ENCODE peak calls at places on chromosome 5, in eight cellular contexts. P is kidney, K is ascending aorta, E is GM06990, O is PC-9, M is epithelial cell of proximal tubule, L is lower lobe of right lung, Q is mammary epithelial cell. J is an unnamed sample.

GRCh38 chr5:110435207-110435606 is 291.3 kb downstream of the TMEM232 start:
- DNase-seq in P (no peak), K (no peak), E (no peak), O (no peak), M (no peak), L (no peak), Q (no peak), J (no peak)

GRCh38 chr5:155128786-155129512 is 115.4 kb downstream of the KIF4B start:
- DNase-seq in P (no peak), K (no peak), E (no peak), O (no peak), M (no peak), L (no peak), Q (peak), J (no peak)

GRCh38 chr5:124057161-124057814 is 545.3 kb downstream of the CSNK1G3 start:
- DNase-seq in P (no peak), K (no peak), E (peak), O (no peak), M (no peak), L (peak), Q (peak), J (no peak)

GRCh38 chr5:168833936-168834335 is 254.8 kb upstream of the PANK3 start:
- DNase-seq in P (no peak), K (peak), E (no peak), O (no peak), M (no peak), L (no peak), Q (no peak), J (no peak)

GRCh38 chr5:159106569-159107282 is 7.0 kb upstream of the EBF1 start:
- DNase-seq in P (peak), K (peak), E (peak), O (peak), M (no peak), L (peak), Q (peak), J (peak)

GRCh38 chr5:32136342-32136741 is 37.8 kb downstream of the GOLPH3 start:
- DNase-seq in P (no peak), K (no peak), E (no peak), O (no peak), M (no peak), L (no peak), Q (no peak), J (no peak)

GRCh38 chr5:121144764-121145163 is 680.7 kb downstream of the PRR16 start:
- DNase-seq in P (no peak), K (no peak), E (no peak), O (no peak), M (no peak), L (no peak), Q (peak), J (no peak)

GRCh38 chr5:2317540-2317939 is 433.9 kb downstream of the IRX2 start:
- DNase-seq in P (no peak), K (no peak), E (no peak), O (no peak), M (no peak), L (no peak), Q (no peak), J (no peak)

GRCh38 chr5:30918171-30918570 is 275.3 kb upstream of the CDH6 start:
- DNase-seq in P (no peak), K (no peak), E (no peak), O (peak), M (peak), L (no peak), Q (no peak), J (no peak)

GRCh38 chr5:169688106-169688505 is 51.0 kb downstream of the DOCK2 start:
- DNase-seq in P (no peak), K (no peak), E (no peak), O (no peak), M (no peak), L (no peak), Q (no peak), J (no peak)

GRCh38 chr5:14186132-14186830 is 43.1 kb downstream of the TRIO start:
- DNase-seq in P (no peak), K (no peak), E (no peak), O (peak), M (no peak), L (no peak), Q (peak), J (no peak)

GRCh38 chr5:1363160-1363559 is 18.3 kb upstream of the CLPTM1L start:
- DNase-seq in P (no peak), K (no peak), E (no peak), O (no peak), M (no peak), L (no peak), Q (no peak), J (no peak)

GRCh38 chr5:109838157-109838556 is 148.4 kb downstream of the MAN2A1 start:
- DNase-seq in P (no peak), K (no peak), E (no peak), O (no peak), M (no peak), L (no peak), Q (no peak), J (no peak)

GRCh38 chr5:124528838-124529237 is 217.6 kb downstream of the ZNF608 start:
- DNase-seq in P (no peak), K (no peak), E (no peak), O (no peak), M (no peak), L (no peak), Q (no peak), J (peak)

GRCh38 chr5:134503088-134503936 is 22.2 kb upstream of the JADE2 start:
- DNase-seq in P (peak), K (peak), E (peak), O (peak), M (peak), L (peak), Q (peak), J (peak)

GRCh38 chr5:58085800-58086199 is 374.1 kb downstream of the PLK2 start:
- DNase-seq in P (no peak), K (no peak), E (no peak), O (peak), M (peak), L (no peak), Q (peak), J (no peak)

GRCh38 chr5:163612358-163613149 is 107.1 kb downstream of the MAT2B start:
- DNase-seq in P (no peak), K (no peak), E (no peak), O (no peak), M (no peak), L (no peak), Q (no peak), J (no peak)

GRCh38 chr5:67287795-67288194 is 91.2 kb upstream of the CD180 start:
- DNase-seq in P (no peak), K (no peak), E (no peak), O (no peak), M (no peak), L (no peak), Q (no peak), J (no peak)

GRCh38 chr5:144566747-144567415 is 396.2 kb downstream of the KCTD16 start:
- DNase-seq in P (no peak), K (no peak), E (no peak), O (no peak), M (no peak), L (no peak), Q (peak), J (no peak)

GRCh38 chr5:144567416-144567770 is 396.7 kb downstream of the KCTD16 start:
- DNase-seq in P (no peak), K (no peak), E (no peak), O (no peak), M (no peak), L (no peak), Q (no peak), J (no peak)
- TF ChIP-seq CTCF in P (no peak), K (no peak), E (no peak), O (no peak), M (no peak), L (no peak), Q (no peak), J (no peak)

GRCh38 chr5:118017536-118017935 is 970.8 kb downstream of the DTWD2 start:
- DNase-seq in P (no peak), K (no peak), E (no peak), O (no peak), M (no peak), L (no peak), Q (no peak), J (no peak)
- TF ChIP-seq CTCF in P (no peak), K (no peak), E (no peak), O (no peak), M (no peak), L (no peak), Q (no peak), J (no peak)

DNA sequence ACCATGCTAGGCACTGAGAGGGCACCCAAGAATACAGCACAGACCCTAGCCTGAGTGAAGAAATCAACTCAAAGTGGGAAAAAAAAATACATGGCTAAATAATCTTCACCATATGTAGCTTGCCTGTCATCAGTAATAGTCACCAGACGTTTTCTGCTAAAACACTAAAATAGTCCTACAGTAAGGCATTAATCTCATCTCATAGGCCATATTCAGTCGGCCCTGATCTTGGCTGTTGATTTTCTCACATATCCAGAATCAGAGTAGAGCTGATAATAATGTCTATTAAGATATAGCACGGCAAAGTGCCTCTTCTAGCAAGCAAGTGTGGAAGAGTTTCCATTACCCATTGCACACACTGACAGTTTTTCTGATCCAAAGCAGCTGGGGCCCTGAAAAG is 322.1 kb upstream of the SLC30A5 start:
- DNase-seq in P (no peak), K (no peak), E (no peak), O (no peak), M (no peak), L (no peak), Q (no peak), J (no peak)
- TF ChIP-seq CTCF in P (no peak), K (no peak), E (no peak), O (no peak), M (no peak), L (no peak), Q (no peak), J (no peak)

GRCh38 chr5:72587909-72588308 is 80.7 kb upstream of the ZNF366 start:
- DNase-seq in P (no peak), K (no peak), E (no peak), O (no peak), M (no peak), L (no peak), Q (no peak), J (no peak)

GRCh38 chr5:72586788-72587530 is 79.7 kb upstream of the ZNF366 start:
- DNase-seq in P (no peak), K (no peak), E (no peak), O (no peak), M (no peak), L (no peak), Q (no peak), J (no peak)

DNA sequence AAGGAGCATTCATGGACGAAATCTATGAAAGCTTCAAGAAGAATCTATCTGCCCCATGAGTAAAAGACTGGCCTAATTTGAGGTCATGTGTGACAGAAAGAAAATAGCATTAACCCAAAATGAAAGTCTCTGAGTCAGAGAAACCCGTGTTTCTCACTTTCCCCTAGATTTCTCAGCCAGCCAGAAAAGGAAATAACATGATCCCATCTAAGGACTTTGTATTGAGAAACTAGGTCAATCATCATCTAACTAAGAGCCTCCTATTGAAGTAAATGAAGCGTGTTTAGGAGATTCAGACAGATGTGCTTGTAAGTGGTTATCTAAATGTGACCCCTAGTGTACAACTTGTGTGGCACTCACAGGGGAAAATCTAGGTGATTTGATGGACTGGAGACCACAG is 77.3 kb upstream of the ZNF366 start:
- DNase-seq in P (no peak), K (no peak), E (peak), O (no peak), M (peak), L (no peak), Q (no peak), J (peak)
- TF ChIP-seq CTCF in P (no peak), K (no peak), E (peak), O (no peak), M (peak), L (no peak), Q (no peak), J (no peak)